ENCODE peak calls at places on chromosome 1, in four cellular contexts. One of them, this sample, is unnamed.
A peak's percentile ranks its signal among the peaks of the same experiment; 100 is the strongest.

GRCh38 chr1:24155011-24155782 is 12.3 kb upstream of the IL22RA1 start:
- DNase-seq in neuronal stem cell: no peak
- DNase-seq in mesenchymal stem cell: no peak
- DNase-seq in H9: peak; percentile 61
- DNase-seq in this sample: no peak

GRCh38 chr1:227959325-227959860 is 11.7 kb upstream of the WNT9A start:
- DNase-seq in H9: peak; percentile 35
- DNase-seq in mesenchymal stem cell: no peak
- DNase-seq in neuronal stem cell: no peak
- DNase-seq in this sample: no peak

GRCh38 chr1:53362270-53362669 is 34.4 kb upstream of the LRP8 start:
- DNase-seq in H9: peak; percentile 20
- DNase-seq in neuronal stem cell: peak; percentile 26
- DNase-seq in mesenchymal stem cell: no peak
- DNase-seq in this sample: peak; percentile 38

GRCh38 chr1:18922319-18922726 is 20.0 kb upstream of the ALDH4A1 start:
- DNase-seq in H9: no peak
- DNase-seq in neuronal stem cell: no peak
- DNase-seq in mesenchymal stem cell: peak; percentile 95
- DNase-seq in this sample: no peak

GRCh38 chr1:121413817-121414216 is 229.0 kb downstream of the SRGAP2C start:
- DNase-seq in mesenchymal stem cell: peak; percentile 31
- DNase-seq in H9: no peak
- DNase-seq in neuronal stem cell: no peak
- DNase-seq in this sample: no peak

GRCh38 chr1:10796029-10796944 is at the start of gene CASZ1:
- DNase-seq in H9: peak; percentile 89
- DNase-seq in neuronal stem cell: peak; percentile 93
- DNase-seq in mesenchymal stem cell: peak; percentile 90
- DNase-seq in this sample: peak; percentile 47

GRCh38 chr1:75067975-75068374 is 66.2 kb upstream of the LHX8 start:
- DNase-seq in mesenchymal stem cell: no peak
- DNase-seq in neuronal stem cell: no peak
- DNase-seq in H9: peak; percentile 62
- DNase-seq in this sample: no peak

GRCh38 chr1:240732390-240732789 is 120.4 kb upstream of the GREM2 start:
- DNase-seq in H9: no peak
- DNase-seq in neuronal stem cell: peak; percentile 15
- DNase-seq in mesenchymal stem cell: peak; percentile 71
- DNase-seq in this sample: no peak

GRCh38 chr1:227760377-227760776 is 25.1 kb downstream of the SNAP47 start:
- DNase-seq in mesenchymal stem cell: no peak
- DNase-seq in H9: no peak
- DNase-seq in neuronal stem cell: no peak
- DNase-seq in this sample: no peak

GRCh38 chr1:246280551-246280950 is 226.5 kb downstream of the SMYD3 start:
- DNase-seq in neuronal stem cell: no peak
- DNase-seq in H9: no peak
- DNase-seq in mesenchymal stem cell: peak; percentile 48
- DNase-seq in this sample: no peak

GRCh38 chr1:31688233-31688918 is 15.4 kb downstream of the COL16A1 start:
- DNase-seq in neuronal stem cell: no peak
- DNase-seq in H9: no peak
- DNase-seq in mesenchymal stem cell: no peak
- DNase-seq in this sample: no peak

GRCh38 chr1:201383647-201384405 is 6.3 kb upstream of the TNNT2 start:
- DNase-seq in mesenchymal stem cell: peak; percentile 82
- DNase-seq in H9: no peak
- DNase-seq in neuronal stem cell: no peak
- DNase-seq in this sample: no peak

GRCh38 chr1:230632273-230632873 is 9.9 kb upstream of the COG2 start:
- DNase-seq in neuronal stem cell: peak; percentile 12
- DNase-seq in H9: peak; percentile 60
- DNase-seq in mesenchymal stem cell: peak; percentile 50
- DNase-seq in this sample: no peak

GRCh38 chr1:159868766-159869165 is 6.3 kb upstream of the VSIG8 start:
- DNase-seq in H9: no peak
- DNase-seq in neuronal stem cell: no peak
- DNase-seq in mesenchymal stem cell: no peak
- DNase-seq in this sample: no peak

GRCh38 chr1:8006037-8006963 is 19.8 kb downstream of the ERRFI1 start:
- DNase-seq in H9: no peak
- DNase-seq in mesenchymal stem cell: peak; percentile 29
- DNase-seq in neuronal stem cell: no peak
- DNase-seq in this sample: no peak

GRCh38 chr1:8004803-8005573 is 21.1 kb downstream of the ERRFI1 start:
- DNase-seq in H9: no peak
- DNase-seq in mesenchymal stem cell: peak; percentile 97
- DNase-seq in neuronal stem cell: no peak
- DNase-seq in this sample: no peak

GRCh38 chr1:8002329-8003320 is 23.5 kb downstream of the ERRFI1 start:
- DNase-seq in neuronal stem cell: no peak
- DNase-seq in mesenchymal stem cell: no peak
- DNase-seq in H9: no peak
- DNase-seq in this sample: no peak

GRCh38 chr1:8004113-8004802 is 21.9 kb downstream of the ERRFI1 start:
- DNase-seq in H9: no peak
- DNase-seq in mesenchymal stem cell: no peak
- DNase-seq in neuronal stem cell: no peak
- DNase-seq in this sample: no peak

DNA sequence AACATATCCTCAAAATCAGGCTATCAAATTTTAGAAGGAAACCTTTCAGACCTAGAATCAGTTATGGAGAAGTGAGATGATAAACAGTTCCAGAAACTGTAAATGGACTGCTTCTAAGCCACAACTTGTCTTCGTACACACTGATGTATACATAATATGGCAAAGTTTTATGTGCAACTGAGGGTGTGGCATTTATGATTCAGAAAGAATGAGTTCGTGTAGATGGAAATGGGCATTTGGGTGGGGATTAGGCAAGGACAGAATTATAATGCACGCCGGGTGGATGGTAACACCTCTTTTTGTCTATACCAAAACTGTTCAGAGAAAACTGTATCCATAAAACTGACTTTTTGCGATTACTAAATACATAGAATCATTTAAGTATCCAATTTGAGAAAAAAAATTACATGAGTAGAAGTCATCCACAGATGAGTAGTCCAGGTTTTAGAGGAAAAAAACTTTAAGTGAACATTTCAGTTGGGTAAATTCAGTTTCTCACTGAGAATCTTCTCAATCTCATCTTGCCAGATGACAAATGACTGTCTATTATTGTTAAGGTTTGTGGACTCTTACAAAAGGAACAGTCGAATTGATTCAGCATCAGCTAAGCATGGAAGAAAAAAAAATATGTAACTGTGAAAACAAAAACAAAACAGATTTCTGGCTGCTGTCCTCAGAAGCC is 22.5 kb downstream of the ERRFI1 start:
- DNase-seq in H9: no peak
- DNase-seq in mesenchymal stem cell: peak; percentile 19
- DNase-seq in neuronal stem cell: no peak
- DNase-seq in this sample: no peak
- H2BK15ac ChIP-seq in H9: no peak overlapping the region
- H2BK15ac ChIP-seq in mesenchymal stem cell: no peak overlapping the region
- H2BK15ac ChIP-seq in neuronal stem cell: no peak overlapping the region
- H2BK15ac ChIP-seq in this sample: no peak overlapping the region

GRCh38 chr1:22051607-22052114 is 848 bp upstream of the CDC42 start:
- DNase-seq in H9: no peak
- DNase-seq in neuronal stem cell: no peak
- DNase-seq in mesenchymal stem cell: no peak
- DNase-seq in this sample: no peak
- H2BK12ac ChIP-seq in H9: no peak overlapping the region
- H2BK12ac ChIP-seq in neuronal stem cell: no peak overlapping the region
- H2BK12ac ChIP-seq in mesenchymal stem cell: no peak overlapping the region
- H2BK12ac ChIP-seq in this sample: peak overlapping the region; percentile 53

GRCh38 chr1:70410604-70411359 is at the start of gene CTH:
- DNase-seq in neuronal stem cell: peak; percentile 95
- DNase-seq in H9: peak; percentile 99
- DNase-seq in mesenchymal stem cell: peak; percentile 98
- DNase-seq in this sample: peak; percentile 96
- H2BK15ac ChIP-seq in neuronal stem cell: no peak within 1 kb of the TSS
- H2BK15ac ChIP-seq in H9: no peak within 1 kb of the TSS
- H2BK15ac ChIP-seq in mesenchymal stem cell: no peak within 1 kb of the TSS
- H2BK15ac ChIP-seq in this sample: no peak within 1 kb of the TSS

GRCh38 chr1:162089748-162090147 is 20.3 kb downstream of the NOS1AP start:
- DNase-seq in mesenchymal stem cell: no peak
- DNase-seq in neuronal stem cell: no peak
- DNase-seq in H9: no peak
- DNase-seq in this sample: no peak
- H2BK12ac ChIP-seq in mesenchymal stem cell: peak overlapping the region; percentile 21
- H2BK12ac ChIP-seq in neuronal stem cell: no peak overlapping the region
- H2BK12ac ChIP-seq in H9: no peak overlapping the region
- H2BK12ac ChIP-seq in this sample: no peak overlapping the region

GRCh38 chr1:205168291-205168690 is 43.2 kb downstream of the DSTYK start:
- DNase-seq in mesenchymal stem cell: no peak
- DNase-seq in H9: no peak
- DNase-seq in neuronal stem cell: no peak
- DNase-seq in this sample: no peak

GRCh38 chr1:205171369-205171768 is 40.1 kb downstream of the DSTYK start:
- DNase-seq in H9: no peak
- DNase-seq in mesenchymal stem cell: no peak
- DNase-seq in neuronal stem cell: no peak
- DNase-seq in this sample: no peak

GRCh38 chr1:205170532-205171269 is 40.8 kb downstream of the DSTYK start:
- DNase-seq in neuronal stem cell: no peak
- DNase-seq in H9: no peak
- DNase-seq in mesenchymal stem cell: no peak
- DNase-seq in this sample: no peak

GRCh38 chr1:205169248-205169647 is 42.3 kb downstream of the DSTYK start:
- DNase-seq in mesenchymal stem cell: no peak
- DNase-seq in H9: no peak
- DNase-seq in neuronal stem cell: no peak
- DNase-seq in this sample: no peak

DNA sequence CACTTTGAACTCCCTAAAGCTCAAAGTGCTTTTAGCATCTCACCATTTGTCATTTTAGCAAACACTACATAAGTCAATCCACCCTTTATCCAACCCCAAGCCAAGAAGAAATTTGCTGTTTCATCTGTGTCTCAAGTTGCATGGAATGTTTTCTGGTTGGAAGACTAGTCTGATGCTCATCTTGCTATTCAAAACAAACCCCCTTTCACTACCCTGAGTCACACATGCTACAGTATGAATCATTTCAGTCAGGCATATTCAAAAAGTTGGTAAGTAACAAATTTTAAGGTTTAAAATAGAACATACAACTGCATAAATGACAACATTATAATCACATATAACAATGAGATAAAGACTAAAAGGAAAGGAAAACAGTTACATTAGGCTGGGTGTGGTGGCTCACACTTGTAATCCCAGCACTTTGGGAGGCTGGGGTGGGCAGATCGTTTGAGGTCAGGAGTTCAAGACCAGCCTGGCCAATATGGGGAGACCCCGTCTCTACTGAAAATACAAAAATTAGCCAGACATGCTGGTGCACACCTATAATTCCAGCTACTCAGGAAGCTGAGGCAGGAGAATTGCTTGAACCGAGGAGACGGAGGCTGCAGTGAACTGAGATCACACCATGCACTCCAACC is 38.7 kb downstream of the DSTYK start:
- DNase-seq in H9: no peak
- DNase-seq in mesenchymal stem cell: peak; percentile 94
- DNase-seq in neuronal stem cell: no peak
- DNase-seq in this sample: no peak
- H2BK15ac ChIP-seq in H9: no peak overlapping the region
- H2BK15ac ChIP-seq in mesenchymal stem cell: no peak overlapping the region
- H2BK15ac ChIP-seq in neuronal stem cell: no peak overlapping the region
- H2BK15ac ChIP-seq in this sample: no peak overlapping the region

GRCh38 chr1:185672719-185673360 is 61.4 kb upstream of the HMCN1 start:
- DNase-seq in mesenchymal stem cell: no peak
- DNase-seq in neuronal stem cell: no peak
- DNase-seq in H9: no peak
- DNase-seq in this sample: no peak

GRCh38 chr1:185668013-185668412 is 66.2 kb upstream of the HMCN1 start:
- DNase-seq in mesenchymal stem cell: no peak
- DNase-seq in neuronal stem cell: no peak
- DNase-seq in H9: no peak
- DNase-seq in this sample: no peak

GRCh38 chr1:185674201-185674600 is 60.0 kb upstream of the HMCN1 start:
- DNase-seq in H9: no peak
- DNase-seq in mesenchymal stem cell: no peak
- DNase-seq in neuronal stem cell: no peak
- DNase-seq in this sample: no peak

GRCh38 chr1:185666582-185666981 is 67.6 kb upstream of the HMCN1 start:
- DNase-seq in H9: no peak
- DNase-seq in neuronal stem cell: no peak
- DNase-seq in mesenchymal stem cell: no peak
- DNase-seq in this sample: no peak

GRCh38 chr1:185670187-185670627 is 64.0 kb upstream of the HMCN1 start:
- DNase-seq in H9: no peak
- DNase-seq in neuronal stem cell: no peak
- DNase-seq in mesenchymal stem cell: peak; percentile 59
- DNase-seq in this sample: peak; percentile 62
- H2BK12ac ChIP-seq in H9: no peak overlapping the region
- H2BK12ac ChIP-seq in neuronal stem cell: no peak overlapping the region
- H2BK12ac ChIP-seq in mesenchymal stem cell: no peak overlapping the region
- H2BK12ac ChIP-seq in this sample: no peak overlapping the region

DNA sequence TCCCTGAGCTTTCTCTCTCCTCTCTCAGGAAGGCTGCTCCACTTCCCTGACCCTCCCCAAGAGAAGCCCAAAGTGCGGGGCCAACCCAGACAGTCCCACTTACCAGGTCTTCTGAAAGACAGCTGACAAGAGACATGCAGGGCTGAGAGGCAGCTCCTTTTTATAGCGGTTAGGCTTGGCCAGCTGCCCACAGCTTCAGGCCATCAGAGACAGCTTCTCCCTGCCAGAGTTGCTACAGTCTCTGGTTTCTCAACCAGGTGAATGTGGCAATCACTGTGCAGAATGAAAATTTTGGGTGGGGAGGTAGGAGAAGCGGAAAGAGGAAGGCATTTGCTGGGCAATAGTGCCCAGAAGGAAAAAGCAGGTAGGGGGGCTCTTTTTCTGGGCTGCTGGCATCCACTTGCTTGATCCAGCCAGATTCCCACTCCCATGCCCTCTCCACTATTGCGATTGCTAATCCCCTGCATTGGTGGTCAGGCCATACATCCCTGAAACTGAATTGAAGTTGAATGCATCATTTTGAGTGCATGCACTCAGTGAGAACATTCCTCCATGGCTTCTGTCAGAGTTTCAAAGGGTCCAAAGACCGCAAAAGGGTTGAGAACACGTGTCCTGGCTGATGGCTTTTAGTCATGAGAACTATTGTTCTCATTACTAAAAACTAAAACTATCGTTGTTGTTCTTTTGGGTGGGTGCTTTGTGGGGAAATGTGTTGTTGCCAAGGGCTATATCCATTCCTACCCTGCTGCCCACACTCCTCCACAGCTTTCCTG is at the start of gene S100A8:
- DNase-seq in neuronal stem cell: no peak
- DNase-seq in mesenchymal stem cell: no peak
- DNase-seq in H9: no peak
- DNase-seq in this sample: no peak
- H2BK15ac ChIP-seq in neuronal stem cell: no peak within 1 kb of the TSS
- H2BK15ac ChIP-seq in mesenchymal stem cell: no peak within 1 kb of the TSS
- H2BK15ac ChIP-seq in H9: no peak within 1 kb of the TSS
- H2BK15ac ChIP-seq in this sample: no peak within 1 kb of the TSS